ENCODE peak calls at places on chromosomes 13 and 19, in seven cellular contexts. K is H9, C is AG04450, H is fibroblast of pulmonary artery, D is spleen, F is cardiac fibroblast, A is IMR-90. Z is an unnamed sample.

GRCh38 chr13:20258208-20258962 is 26.3 kb upstream of the GJB6 start:
- DNase-seq in K (no peak), C (no peak), H (no peak), D (no peak), F (no peak), A (no peak), Z (no peak)

GRCh38 chr19:33225458-33225925 is at the start of gene SLC7A10:
- DNase-seq in K (no peak), C (no peak), H (no peak), D (no peak), F (no peak), A (no peak), Z (no peak)

GRCh38 chr19:38619361-38620174 is 580 bp downstream of the EIF3K start:
- DNase-seq in K (no peak), C (no peak), H (no peak), D (no peak), F (no peak), A (no peak), Z (no peak)

GRCh38 chr13:57748096-57748495 is 116.6 kb downstream of the PCDH17 start:
- DNase-seq in K (no peak), C (no peak), H (peak), D (no peak), F (peak), A (no peak), Z (no peak)

GRCh38 chr13:33236021-33236420 is 49.5 kb downstream of the STARD13 start:
- DNase-seq in K (no peak), C (no peak), H (peak), D (no peak), F (peak), A (peak), Z (no peak)

GRCh38 chr19:45913874-45914830 is at the start of gene NANOS2:
- DNase-seq in K (peak), C (no peak), H (peak), D (no peak), F (peak), A (no peak), Z (peak)

GRCh38 chr19:289651-290538 is 1.3 kb downstream of the PLPP2 start:
- DNase-seq in K (peak), C (no peak), H (peak), D (no peak), F (peak), A (peak), Z (no peak)

GRCh38 chr13:113585828-113586355 is 1.3 kb downstream of the TFDP1 start:
- DNase-seq in K (no peak), C (no peak), H (no peak), D (peak), F (peak), A (no peak), Z (no peak)

GRCh38 chr13:113032291-113032690 is 63.3 kb downstream of the MCF2L start:
- DNase-seq in K (no peak), C (no peak), H (no peak), D (no peak), F (no peak), A (no peak), Z (no peak)

GRCh38 chr13:20828540-20829364 is 55.0 kb upstream of the EEF1AKMT1 start:
- DNase-seq in K (no peak), C (no peak), H (peak), D (no peak), F (peak), A (peak), Z (no peak)

GRCh38 chr13:90654970-90655369 is 692.5 kb upstream of the MIR17HG start:
- DNase-seq in K (no peak), C (no peak), H (no peak), D (no peak), F (no peak), A (no peak), Z (no peak)

GRCh38 chr13:73767747-73768315 is 366.4 kb downstream of the KLF12 start:
- DNase-seq in K (no peak), C (no peak), H (no peak), D (no peak), F (peak), A (no peak), Z (peak)

GRCh38 chr19:43310221-43310620 is 40.9 kb upstream of the PSG9 start:
- DNase-seq in K (no peak), C (no peak), H (no peak), D (no peak), F (no peak), A (no peak), Z (no peak)

GRCh38 chr19:6126335-6126974 is 9.0 kb upstream of the ACSBG2 start:
- DNase-seq in K (peak), C (peak), H (peak), D (no peak), F (peak), A (peak), Z (no peak)

GRCh38 chr13:44263920-44264610 is 109.6 kb upstream of the SERP2 start:
- DNase-seq in K (no peak), C (no peak), H (peak), D (no peak), F (peak), A (peak), Z (no peak)

GRCh38 chr13:60094385-60095088 is 69.2 kb downstream of the DIAPH3 start:
- DNase-seq in K (no peak), C (no peak), H (no peak), D (no peak), F (no peak), A (no peak), Z (no peak)

GRCh38 chr13:34172048-34172447 is 354.1 kb downstream of the RFC3 start:
- DNase-seq in K (no peak), C (no peak), H (no peak), D (no peak), F (peak), A (no peak), Z (no peak)

GRCh38 chr19:36081894-36082293 is 27.2 kb downstream of the WDR62 start:
- DNase-seq in K (no peak), C (no peak), H (no peak), D (no peak), F (peak), A (no peak), Z (no peak)

DNA sequence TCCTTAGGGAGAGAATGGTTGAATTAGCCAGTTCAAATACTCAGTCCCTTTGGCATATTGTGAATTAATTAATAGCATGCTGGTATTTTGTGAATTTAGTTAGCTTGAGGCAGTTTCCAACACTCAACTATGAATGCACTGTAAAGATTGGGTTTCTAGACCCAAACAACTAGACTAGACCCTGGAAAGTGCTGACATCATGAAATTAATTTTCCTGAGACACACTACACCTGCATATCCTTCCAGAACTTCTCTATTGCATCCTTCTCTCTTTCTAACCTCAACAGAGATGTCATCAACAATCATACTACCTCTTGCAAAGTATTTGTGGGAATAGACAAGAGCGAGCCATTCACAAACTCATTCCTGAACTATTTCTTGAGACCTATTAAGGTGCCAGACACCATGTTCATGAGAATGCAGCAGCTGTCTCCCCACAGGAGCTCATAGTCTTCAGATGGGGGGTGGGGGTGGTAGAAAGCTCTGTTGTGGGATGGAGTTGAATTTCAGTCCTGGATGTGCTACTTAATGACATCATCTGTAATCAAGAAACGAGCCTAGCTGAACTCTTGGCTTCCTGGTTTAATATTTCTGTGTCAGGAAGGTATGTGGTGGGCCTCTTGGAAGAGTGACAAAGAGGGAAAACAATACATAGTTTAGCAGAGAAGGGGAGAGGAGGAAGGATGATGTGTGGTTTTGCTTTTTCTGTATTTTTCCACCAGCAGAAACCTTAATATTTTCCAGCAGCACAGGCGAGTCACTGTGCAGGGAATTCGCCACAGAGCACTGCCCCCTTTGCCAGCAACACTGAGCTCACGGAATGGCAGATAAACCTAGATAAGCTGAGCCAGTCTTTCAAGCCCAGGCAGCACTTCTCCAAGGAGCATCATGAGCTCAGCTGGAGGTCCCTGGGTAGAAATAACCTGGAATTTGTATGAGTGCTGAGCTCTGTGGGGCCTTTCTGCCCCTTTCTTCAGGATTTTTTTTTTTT is 53.1 kb upstream of the CYSLTR2 start:
- DNase-seq in K (no peak), C (peak), H (peak), D (no peak), F (peak), A (peak), Z (no peak)
- TF ChIP-seq CTCF in K (no peak), C (no peak), H (no peak), D (no peak), F (no peak), A (no peak), Z (no peak)

GRCh38 chr19:31715249-31715944 is 366.2 kb upstream of the TSHZ3 start:
- DNase-seq in K (no peak), C (no peak), H (peak), D (no peak), F (no peak), A (no peak), Z (no peak)
- TF ChIP-seq CTCF in K (no peak), C (no peak), H (no peak), D (no peak), F (no peak), A (no peak), Z (no peak)

DNA sequence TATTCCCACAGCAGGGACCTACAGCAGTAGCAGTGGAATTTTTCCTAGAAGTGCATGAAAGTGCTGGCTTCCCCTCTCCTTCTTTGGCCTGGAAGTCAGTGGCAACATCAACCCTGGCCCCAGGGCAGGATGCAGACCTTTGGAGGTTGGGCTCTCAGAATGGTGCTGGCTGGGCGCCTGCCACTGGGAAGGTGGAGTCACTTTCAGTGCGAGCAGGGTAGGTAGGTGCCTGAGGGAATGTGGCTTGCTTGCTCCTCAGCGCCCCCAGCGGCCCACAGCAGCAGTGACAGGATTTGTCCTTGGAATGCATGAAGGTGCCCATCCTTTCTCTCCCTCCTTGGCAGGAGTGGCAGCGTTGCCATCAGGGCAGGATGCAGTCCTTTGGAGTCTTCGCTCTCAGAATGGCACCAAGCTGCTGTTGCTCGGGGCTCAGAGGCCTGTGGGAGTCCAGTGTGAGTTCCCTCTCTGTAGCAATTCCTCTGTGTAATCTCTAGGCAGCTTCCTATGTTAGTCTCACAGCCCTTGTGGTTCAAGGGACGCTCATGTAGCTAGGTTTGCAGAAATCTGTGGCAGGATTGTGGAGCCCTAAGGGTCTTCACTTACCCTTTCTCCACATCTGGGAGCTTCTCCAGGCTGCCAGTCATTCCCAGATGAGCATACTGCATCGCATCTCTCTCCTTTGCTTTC is 354.4 kb upstream of the DACH1 start:
- DNase-seq in K (peak), C (no peak), H (peak), D (peak), F (peak), A (no peak), Z (peak)
- TF ChIP-seq CTCF in K (peak), C (peak), H (peak), D (peak), F (peak), A (no peak), Z (peak)

DNA sequence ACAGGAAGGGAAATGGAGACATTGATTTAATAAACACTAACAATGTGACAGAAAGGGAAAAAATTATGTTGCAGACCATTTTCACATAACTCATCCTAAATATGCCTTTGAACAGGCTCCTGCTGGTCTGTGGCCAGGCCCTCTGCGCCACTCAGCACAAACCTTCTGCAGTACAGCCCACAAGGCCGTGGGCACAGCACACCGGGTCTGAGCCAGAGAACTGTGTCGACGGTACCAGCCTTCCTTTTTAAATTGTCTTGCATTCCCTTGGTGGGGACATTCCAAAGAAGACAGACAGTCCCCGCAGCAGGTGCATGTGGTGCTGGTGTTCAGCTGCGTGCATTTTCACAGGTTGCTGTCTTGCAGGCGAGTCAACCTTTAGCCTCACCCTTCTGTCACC is 135.7 kb downstream of the SHISA2 start:
- DNase-seq in K (no peak), C (no peak), H (no peak), D (no peak), F (no peak), A (no peak), Z (no peak)
- TF ChIP-seq CTCF in K (no peak), C (no peak), H (no peak), D (no peak), F (no peak), A (no peak), Z (no peak)

GRCh38 chr13:111074826-111075225 is 40.3 kb upstream of the ARHGEF7 start:
- DNase-seq in K (no peak), C (no peak), H (peak), D (no peak), F (peak), A (no peak), Z (no peak)

GRCh38 chr13:111082240-111082639 is 32.9 kb upstream of the ARHGEF7 start:
- DNase-seq in K (no peak), C (no peak), H (no peak), D (no peak), F (no peak), A (no peak), Z (no peak)

GRCh38 chr13:111080642-111081041 is 34.5 kb upstream of the ARHGEF7 start:
- DNase-seq in K (no peak), C (no peak), H (no peak), D (no peak), F (no peak), A (no peak), Z (no peak)

GRCh38 chr13:111079375-111079774 is 35.7 kb upstream of the ARHGEF7 start:
- DNase-seq in K (no peak), C (no peak), H (no peak), D (no peak), F (no peak), A (no peak), Z (no peak)

DNA sequence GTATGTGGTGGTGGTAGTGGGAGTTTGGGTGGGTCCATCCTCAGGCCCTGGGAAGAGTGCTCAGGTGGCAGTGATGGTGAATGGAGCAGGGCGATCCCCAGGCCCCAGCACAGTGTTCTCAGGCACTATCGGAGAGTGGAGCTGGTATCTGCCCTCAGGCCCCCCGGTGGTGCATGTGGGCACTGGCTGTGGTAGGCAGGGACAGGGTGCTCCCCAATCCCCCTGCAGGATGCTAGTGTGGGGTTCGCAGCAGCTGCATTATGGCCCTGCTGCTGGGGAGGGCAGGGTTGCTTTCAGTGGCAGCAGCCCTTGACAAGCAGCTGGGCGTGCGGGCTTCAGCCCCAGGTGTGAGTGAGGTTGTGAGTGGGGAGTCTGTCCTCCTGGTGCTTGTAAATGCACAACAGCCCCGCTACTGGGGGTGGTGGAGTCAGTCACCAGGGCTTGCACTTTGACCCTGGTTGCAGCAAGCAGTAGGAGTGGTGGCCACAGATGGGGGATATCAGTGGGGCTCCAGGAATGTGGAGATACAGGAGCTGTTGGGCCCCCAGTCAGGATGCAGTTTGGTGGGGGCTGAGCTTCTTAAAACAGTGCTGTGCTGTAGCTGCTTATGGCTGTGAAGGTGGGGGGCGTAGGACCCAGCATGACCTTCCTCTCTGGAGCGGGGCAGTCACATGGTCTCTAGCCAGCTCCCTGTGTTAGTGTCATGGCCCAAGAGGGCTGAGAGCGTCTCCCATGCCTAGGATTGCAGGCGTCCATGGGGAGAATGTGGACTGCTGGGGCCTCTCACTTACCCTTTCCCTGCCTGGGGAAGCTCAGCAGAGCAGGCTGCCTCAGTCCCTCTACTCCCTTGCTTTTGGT is 38.7 kb upstream of the ARHGEF7 start:
- DNase-seq in K (no peak), C (no peak), H (no peak), D (no peak), F (no peak), A (no peak), Z (no peak)
- TF ChIP-seq CTCF in K (peak), C (no peak), H (no peak), D (no peak), F (no peak), A (peak), Z (no peak)

GRCh38 chr19:42143341-42144234 is 11.3 kb upstream of the POU2F2 start:
- DNase-seq in K (peak), C (no peak), H (peak), D (no peak), F (peak), A (peak), Z (no peak)

GRCh38 chr19:42134671-42135070 is 2.4 kb upstream of the POU2F2 start:
- DNase-seq in K (no peak), C (no peak), H (no peak), D (no peak), F (no peak), A (no peak), Z (no peak)

GRCh38 chr19:42135836-42136235 is 3.6 kb upstream of the POU2F2 start:
- DNase-seq in K (no peak), C (no peak), H (no peak), D (no peak), F (no peak), A (no peak), Z (no peak)

DNA sequence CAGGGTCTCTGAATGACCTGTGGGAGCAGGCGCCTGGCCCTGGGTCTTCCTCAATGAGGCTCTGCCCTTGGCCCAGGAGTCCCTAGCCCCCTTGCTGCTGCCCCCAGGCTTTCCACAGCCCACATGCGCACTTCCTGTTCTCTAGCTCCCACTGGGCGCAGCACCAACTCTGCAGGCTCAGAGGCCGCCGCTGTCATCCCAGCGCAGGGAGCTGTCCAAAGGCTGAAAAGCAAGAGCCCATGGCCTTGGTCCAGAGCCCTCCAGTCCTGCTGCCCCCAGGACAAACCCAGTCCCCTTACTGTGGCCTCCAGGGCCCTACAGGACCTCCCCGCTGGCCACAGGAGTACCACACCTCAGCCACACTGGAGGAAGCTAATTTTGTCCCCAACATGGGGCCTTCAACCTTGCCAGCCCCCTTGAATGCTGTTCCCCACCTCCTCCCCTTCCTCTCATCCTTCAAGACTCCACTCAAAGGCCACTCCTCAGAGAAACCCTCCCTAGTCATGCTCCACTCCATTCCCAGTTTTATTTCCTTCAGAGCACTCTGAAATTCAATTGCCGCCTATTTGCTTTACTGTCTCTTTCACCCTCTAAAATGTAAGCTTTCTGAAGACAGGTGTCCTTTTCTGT is 8.0 kb upstream of the POU2F2 start:
- DNase-seq in K (peak), C (no peak), H (peak), D (peak), F (peak), A (peak), Z (no peak)
- TF ChIP-seq CTCF in K (no peak), C (no peak), H (no peak), D (no peak), F (peak), A (no peak), Z (no peak)

DNA sequence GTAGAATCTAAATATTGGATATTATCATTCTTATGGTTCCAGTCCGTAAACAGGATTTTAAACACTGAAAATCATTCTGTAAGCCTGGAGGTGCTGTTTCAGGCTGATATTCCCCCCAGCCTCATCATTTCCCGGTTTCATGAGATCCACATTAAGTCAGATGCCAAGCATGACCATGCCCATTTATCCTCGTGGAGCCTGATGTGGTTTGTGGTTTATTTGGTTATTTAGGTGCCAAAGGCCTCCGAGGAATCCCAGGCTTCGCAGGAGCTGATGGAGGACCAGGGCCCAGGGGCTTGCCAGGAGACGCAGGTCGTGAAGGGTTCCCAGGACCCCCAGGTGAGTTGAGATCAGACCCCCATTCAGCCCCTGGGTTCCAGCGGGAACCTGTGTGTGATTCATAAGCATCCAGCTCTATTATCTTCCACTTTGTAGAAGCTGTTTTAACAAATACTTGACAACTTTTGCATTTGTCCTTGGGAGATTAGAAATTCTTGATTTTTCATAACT is 92.5 kb downstream of the RAB20 start:
- DNase-seq in K (no peak), C (no peak), H (no peak), D (no peak), F (no peak), A (no peak), Z (no peak)
- TF ChIP-seq CTCF in K (no peak), C (no peak), H (no peak), D (no peak), F (no peak), A (no peak), Z (no peak)

Z was measured in glutamatergic neuron.